ENCODE peak calls at places on chromosomes 2 and 18, in ten cellular contexts. D is posterior vena cava; T is kidney; Y is activated naive CD8-positive, alpha-beta T cell treated with anti-CD3 and anti-CD28 coated beads, Interleukin-2, amount 50 U/mL, for 24 hours; R is A549; W is IMR-90; O is activated T-cell treated with anti-CD3 and anti-CD28 coated beads for 1 hour; B is activated T-helper 1 cell treated with Interleukin-2 at 50 U/mL for 16 hours; U is iris pigment epithelial cell; A is pons. X is an unnamed sample.

GRCh38 chr18:63970803-63971191 is 916 bp downstream of the SERPINB8 start:
- DNase-seq in W (peak; percentile 21), U (peak; percentile 45), O (no peak), A (no peak), D (no peak), B (no peak), Y (no peak), T (peak; percentile 82), R (no peak), X (peak; percentile 77)

GRCh38 chr2:142980246-142981068 is 103.0 kb downstream of the KYNU start:
- DNase-seq in W (peak; percentile 75), R (peak; percentile 3), U (peak; percentile 71), T (no peak), O (no peak), A (peak; percentile 34), D (no peak), Y (no peak), B (no peak), X (peak; percentile 60)

GRCh38 chr2:39437522-39438296 is 624 bp upstream of the MAP4K3 start:
- DNase-seq in D (peak; percentile 82), R (peak; percentile 63), W (peak; percentile 31), U (peak; percentile 54), T (peak; percentile 77), A (no peak), B (no peak), O (peak; percentile 9), Y (peak; percentile 41), X (peak; percentile 51)

GRCh38 chr2:210188190-210188589 is 17.0 kb upstream of the KANSL1L start:
- DNase-seq in O (no peak), U (no peak), R (no peak), W (no peak), T (no peak), B (no peak), D (no peak), Y (no peak), A (no peak), X (no peak)

GRCh38 chr2:26475832-26476501 is 2.0 kb downstream of the OTOF start:
- DNase-seq in W (no peak), A (no peak), Y (no peak), O (no peak), B (no peak), T (peak; percentile 60), R (no peak), U (no peak), D (no peak), X (no peak)

GRCh38 chr2:120391905-120392665 is 46.1 kb downstream of the INHBB start:
- DNase-seq in O (no peak), R (no peak), Y (no peak), A (no peak), U (no peak), B (no peak), W (no peak), D (peak; percentile 62), T (peak; percentile 44), X (no peak)

GRCh38 chr2:39481611-39482010 is 44.5 kb upstream of the MAP4K3 start:
- DNase-seq in O (no peak), W (peak; percentile 72), D (no peak), R (peak; percentile 60), A (no peak), B (no peak), T (no peak), U (peak; percentile 73), Y (no peak), X (peak; percentile 74)

GRCh38 chr2:202780514-202781021 is 91.0 kb downstream of the ICA1L start:
- DNase-seq in B (no peak), O (no peak), R (no peak), U (peak; percentile 73), A (no peak), T (no peak), D (no peak), W (peak; percentile 85), Y (no peak), X (peak; percentile 81)

GRCh38 chr2:19038096-19039015 is 320.1 kb downstream of the OSR1 start:
- DNase-seq in O (no peak), Y (no peak), B (no peak), D (no peak), U (peak; percentile 88), A (no peak), T (no peak), W (peak; percentile 83), R (no peak), X (peak; percentile 88)

GRCh38 chr2:123438277-123439050 is 586.6 kb upstream of the CNTNAP5 start:
- DNase-seq in R (no peak), O (no peak), B (no peak), Y (no peak), W (no peak), A (peak; percentile 24), U (no peak), D (no peak), T (no peak), X (no peak)

GRCh38 chr2:217804786-217805678 is 197.8 kb downstream of the TNS1 start:
- DNase-seq in A (no peak), Y (no peak), U (peak; percentile 27), R (no peak), B (no peak), T (no peak), W (no peak), O (no peak), D (peak; percentile 48), X (no peak)

GRCh38 chr2:119852214-119852613 is 92.5 kb downstream of the PTPN4 start:
- DNase-seq in D (no peak), Y (no peak), W (no peak), U (no peak), O (no peak), T (no peak), A (no peak), R (no peak), B (no peak), X (no peak)

GRCh38 chr2:45963816-45964215 is 312.3 kb downstream of the PRKCE start:
- DNase-seq in B (no peak), U (no peak), A (no peak), T (no peak), O (no peak), R (no peak), Y (no peak), W (no peak), D (no peak), X (no peak)

X was measured in GM23248.